ENCODE peak calls at places on chromosomes 12 and 14, in six cellular contexts. B is retinal pigment epithelial cell; H is IMR-90; W is activated effector memory CD4-positive, alpha-beta T cell treated with Interleukin-2 at 50 U/mL for 16 hours; K is naive thymus-derived CD4-positive, alpha-beta T cell; Q is posterior vena cava. E is an unnamed sample.

GRCh38 chr14:91374897-91375747 is 42.5 kb downstream of the CCDC88C start:
- DNase-seq in H (no peak), K (no peak), W (no peak), B (no peak), Q (no peak), E (peak; percentile 67)

GRCh38 chr12:14779834-14780233 is 23.4 kb downstream of the WBP11 start:
- DNase-seq in Q (no peak), H (no peak), B (no peak), W (no peak), K (no peak), E (no peak)

GRCh38 chr14:50001146-50001998 is 108.5 kb downstream of the ARF6 start:
- DNase-seq in Q (peak; percentile 83), W (peak; percentile 70), B (peak; percentile 76), K (peak; percentile 23), H (peak; percentile 70), E (no peak)

GRCh38 chr12:53738834-53739284 is 11.6 kb upstream of the CALCOCO1 start:
- DNase-seq in W (no peak), K (no peak), B (no peak), H (no peak), Q (no peak), E (no peak)

GRCh38 chr12:83389237-83389996 is 702.7 kb downstream of the TMTC2 start:
- DNase-seq in K (no peak), B (no peak), H (no peak), W (no peak), Q (no peak), E (no peak)

GRCh38 chr14:89139404-89140247 is 277.4 kb downstream of the FOXN3 start:
- DNase-seq in Q (no peak), B (no peak), K (no peak), W (no peak), H (no peak), E (no peak)

GRCh38 chr14:99644723-99645544 is at the start of gene HHIPL1:
- DNase-seq in B (no peak), K (no peak), Q (no peak), W (no peak), H (peak; percentile 17), E (no peak)

GRCh38 chr12:50120953-50121352 is 8.9 kb downstream of the COX14 start:
- DNase-seq in K (no peak), H (no peak), W (no peak), Q (no peak), B (no peak), E (no peak)

GRCh38 chr12:95848575-95849388 is 10.0 kb upstream of the SNRPF start:
- DNase-seq in B (no peak), H (peak; percentile 48), K (no peak), Q (no peak), W (no peak), E (no peak)

GRCh38 chr12:42859612-42860011 is 270.1 kb upstream of the PRICKLE1 start:
- DNase-seq in K (no peak), Q (no peak), W (no peak), H (peak; percentile 8), B (peak; percentile 54), E (no peak)

GRCh38 chr12:129184066-129184695 is 330.9 kb downstream of the GLT1D1 start:
- DNase-seq in H (no peak), Q (no peak), B (no peak), W (no peak), K (no peak), E (no peak)

GRCh38 chr14:24741871-24742270 is 107.9 kb upstream of the GZMB start:
- DNase-seq in H (peak; percentile 15), K (no peak), B (no peak), W (no peak), Q (no peak), E (no peak)

GRCh38 chr14:105155071-105155651 is 13.4 kb downstream of the JAG2 start:
- DNase-seq in B (no peak), Q (no peak), K (no peak), W (no peak), H (no peak), E (no peak)

GRCh38 chr14:100076630-100077029 is 11.4 kb downstream of the EVL start:
- DNase-seq in W (no peak), H (peak; percentile 81), B (peak; percentile 81), K (no peak), Q (no peak), E (no peak)

GRCh38 chr14:59090572-59090971 is 97.9 kb upstream of the DAAM1 start:
- DNase-seq in K (no peak), Q (no peak), B (no peak), H (no peak), W (no peak), E (no peak)

GRCh38 chr12:102885043-102885932 is 31.8 kb downstream of the PAH start:
- DNase-seq in B (no peak), Q (no peak), W (no peak), K (no peak), H (no peak), E (no peak)